ENCODE peak calls at places on chromosomes 4 and X, in seven cellular contexts. K is fibroblast of pulmonary artery, I is astrocyte of the spinal cord, Y is uterus, V is HepG2, G is PC-9, Q is SJCRH30. L is an unnamed sample.

GRCh38 chr4:20464381-20464780 is 212.7 kb downstream of the SLIT2 start:
- DNase-seq in K (peak), I (peak), Y (no peak), V (no peak), G (no peak), Q (no peak), L (peak)

GRCh38 chrX:122586831-122587230 is 597.2 kb upstream of the GRIA3 start:
- DNase-seq in K (peak), I (peak), Y (no peak), V (no peak), G (no peak), Q (no peak), L (no peak)

GRCh38 chr4:142485452-142485851 is 360.6 kb downstream of the INPP4B start:
- DNase-seq in K (no peak), I (no peak), Y (no peak), V (no peak), G (no peak), Q (no peak), L (no peak)

GRCh38 chrX:134764202-134764785 is 106.0 kb upstream of the PLAC1 start:
- DNase-seq in K (peak), I (peak), Y (no peak), V (peak), G (peak), Q (peak), L (no peak)

GRCh38 chr4:87662871-87663270 is 12.8 kb downstream of the DMP1 start:
- DNase-seq in K (no peak), I (no peak), Y (no peak), V (no peak), G (no peak), Q (no peak), L (no peak)

GRCh38 chr4:22502895-22503814 is 12.7 kb downstream of the ADGRA3 start:
- DNase-seq in K (peak), I (no peak), Y (no peak), V (no peak), G (peak), Q (no peak), L (no peak)

GRCh38 chrX:132615396-132616131 is 126.7 kb upstream of the MBNL3 start:
- DNase-seq in K (peak), I (peak), Y (peak), V (peak), G (no peak), Q (peak), L (peak)

GRCh38 chr4:118235726-118236125 is 117.1 kb downstream of the PRSS12 start:
- DNase-seq in K (no peak), I (no peak), Y (no peak), V (no peak), G (no peak), Q (no peak), L (no peak)

GRCh38 chr4:40763228-40763716 is 13.5 kb downstream of the NSUN7 start:
- DNase-seq in K (peak), I (peak), Y (no peak), V (no peak), G (no peak), Q (peak), L (peak)
- H3K4me3 ChIP-seq in K (no peak), I (no peak), Y (no peak), V (no peak), G (no peak), Q (no peak), L (no peak)

GRCh38 chr4:133145758-133146157 is 3.3 kb upstream of the PCDH10 start:
- DNase-seq in K (no peak), I (no peak), Y (no peak), V (no peak), G (no peak), Q (no peak), L (no peak)
- H3K4me3 ChIP-seq in K (peak), I (peak), Y (no peak), V (no peak), G (no peak), Q (no peak), L (peak)

GRCh38 chr4:174213734-174214101 is 69.7 kb downstream of the FBXO8 start:
- DNase-seq in K (no peak), I (no peak), Y (no peak), V (no peak), G (no peak), Q (no peak), L (no peak)
- H3K4me3 ChIP-seq in K (peak), I (no peak), Y (no peak), V (no peak), G (no peak), Q (no peak), L (no peak)

GRCh38 chr4:47852121-47852520 is 14.3 kb upstream of the CORIN start:
- DNase-seq in K (peak), I (peak), Y (peak), V (no peak), G (no peak), Q (no peak), L (peak)
- H3K4me3 ChIP-seq in K (no peak), I (no peak), Y (no peak), V (no peak), G (no peak), Q (no peak), L (no peak)

DNA sequence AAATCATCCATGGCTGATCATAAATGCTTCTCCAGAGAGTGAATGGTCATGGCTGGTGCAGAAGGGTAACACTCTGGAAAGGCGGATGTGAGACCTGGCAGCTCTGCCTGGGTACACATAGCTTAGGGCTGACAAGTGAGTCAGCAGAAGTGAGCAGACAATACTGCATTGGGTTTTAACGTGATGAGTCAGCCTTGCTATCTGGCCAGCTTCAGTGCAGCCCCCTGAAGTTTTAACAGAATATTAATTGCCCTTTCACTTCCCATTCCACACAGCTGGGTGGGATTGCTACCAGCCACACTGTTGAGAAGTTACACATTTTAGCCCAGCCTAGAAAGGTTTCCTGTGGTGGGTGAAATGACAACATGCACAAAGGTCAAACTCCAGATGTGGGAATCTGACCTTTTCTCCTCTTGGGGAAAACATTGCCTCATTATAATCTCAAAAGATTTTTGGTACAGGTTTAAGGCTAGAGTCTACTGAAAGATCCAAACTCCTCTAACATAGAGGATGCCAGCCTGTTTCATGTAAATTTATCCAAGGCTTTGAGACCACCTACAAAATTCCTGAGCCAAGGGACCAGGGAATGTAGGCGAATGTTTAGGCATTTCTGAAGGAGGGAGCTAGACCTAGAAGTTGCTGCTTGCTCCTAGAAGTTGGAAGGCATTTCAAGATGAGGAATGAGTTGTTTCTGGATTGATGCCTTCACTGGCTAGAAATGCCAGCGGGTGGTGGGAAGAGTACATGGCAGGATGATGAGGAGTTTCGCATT is 230.3 kb upstream of the PGRMC2 start:
- DNase-seq in K (peak), I (peak), Y (peak), V (peak), G (peak), Q (peak), L (peak)
- H3K4me3 ChIP-seq in K (no peak), I (no peak), Y (no peak), V (no peak), G (no peak), Q (no peak), L (no peak)

GRCh38 chr4:108141213-108142045 is 27.3 kb downstream of the LEF1 start:
- DNase-seq in K (no peak), I (no peak), Y (no peak), V (no peak), G (no peak), Q (no peak), L (no peak)
- H3K4me3 ChIP-seq in K (no peak), I (no peak), Y (no peak), V (no peak), G (no peak), Q (no peak), L (no peak)

DNA sequence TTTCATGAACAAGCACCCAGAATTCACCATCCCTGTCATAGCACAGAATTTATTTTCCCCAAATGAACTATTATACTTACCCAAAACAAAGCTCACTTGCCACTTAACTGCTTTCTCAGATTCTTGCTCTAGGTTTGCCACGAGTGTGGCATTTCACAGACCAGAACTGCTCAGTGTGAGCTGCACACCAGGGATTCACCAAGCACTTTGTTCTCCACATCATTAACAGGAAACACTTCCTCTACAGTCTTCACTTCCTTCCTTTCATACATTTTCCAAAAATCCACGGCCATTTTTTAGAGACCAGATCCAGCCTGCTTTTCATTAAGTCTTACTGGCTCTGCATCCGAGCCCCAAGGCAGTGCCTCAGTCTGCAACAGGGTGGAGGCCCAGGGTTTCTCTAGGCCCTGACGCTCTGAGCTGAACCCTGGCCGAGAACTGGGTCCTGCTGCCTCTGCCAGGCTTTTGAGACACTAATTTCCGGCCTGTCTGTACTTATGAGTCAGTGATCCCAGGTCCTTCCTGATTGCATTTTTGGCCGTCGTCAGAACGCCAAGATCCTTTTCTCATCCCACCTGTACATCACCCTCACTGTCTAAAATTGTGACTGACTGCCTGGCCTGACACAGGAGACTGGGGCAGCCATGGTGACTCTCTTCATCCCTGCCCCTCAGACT is 67.6 kb upstream of the MTNR1A start:
- DNase-seq in K (peak), I (peak), Y (no peak), V (no peak), G (no peak), Q (no peak), L (peak)
- H3K4me3 ChIP-seq in K (no peak), I (no peak), Y (no peak), V (no peak), G (no peak), Q (no peak), L (no peak)

GRCh38 chrX:13043938-13044337 is 482 bp downstream of the FAM9C start:
- DNase-seq in K (no peak), I (no peak), Y (no peak), V (no peak), G (no peak), Q (no peak), L (no peak)

GRCh38 chrX:13043138-13043537 is 1.3 kb downstream of the FAM9C start:
- DNase-seq in K (no peak), I (no peak), Y (no peak), V (no peak), G (no peak), Q (no peak), L (no peak)

GRCh38 chrX:13047752-13048151 is 3.3 kb upstream of the FAM9C start:
- DNase-seq in K (no peak), I (no peak), Y (no peak), V (no peak), G (no peak), Q (no peak), L (no peak)

GRCh38 chrX:13046035-13046851 is 1.8 kb upstream of the FAM9C start:
- DNase-seq in K (no peak), I (no peak), Y (no peak), V (no peak), G (peak), Q (no peak), L (no peak)

DNA sequence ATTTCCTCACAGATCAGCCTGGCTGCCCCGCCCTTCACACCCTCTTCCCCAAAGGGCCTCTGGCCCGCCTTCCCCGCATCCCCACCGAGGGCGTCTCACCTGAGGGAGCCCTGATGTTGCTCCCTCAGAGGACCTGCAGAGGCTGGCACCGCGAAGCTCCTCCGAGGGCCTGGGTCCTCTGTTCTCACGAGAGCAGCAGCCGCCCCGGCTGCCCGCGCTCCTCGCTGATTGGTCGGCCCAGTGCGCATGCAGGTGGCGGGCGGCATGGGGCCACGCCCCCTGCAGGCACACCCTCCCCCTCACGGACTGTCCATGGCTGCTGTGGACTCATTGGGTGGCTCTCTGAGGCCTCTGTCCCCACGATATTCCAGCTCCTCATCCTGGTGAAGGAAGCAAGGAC is at the start of gene FAM9C:
- DNase-seq in K (no peak), I (no peak), Y (no peak), V (no peak), G (no peak), Q (no peak), L (no peak)
- H3K4me3 ChIP-seq in K (no peak), I (no peak), Y (no peak), V (no peak), G (no peak), Q (no peak), L (no peak)

DNA sequence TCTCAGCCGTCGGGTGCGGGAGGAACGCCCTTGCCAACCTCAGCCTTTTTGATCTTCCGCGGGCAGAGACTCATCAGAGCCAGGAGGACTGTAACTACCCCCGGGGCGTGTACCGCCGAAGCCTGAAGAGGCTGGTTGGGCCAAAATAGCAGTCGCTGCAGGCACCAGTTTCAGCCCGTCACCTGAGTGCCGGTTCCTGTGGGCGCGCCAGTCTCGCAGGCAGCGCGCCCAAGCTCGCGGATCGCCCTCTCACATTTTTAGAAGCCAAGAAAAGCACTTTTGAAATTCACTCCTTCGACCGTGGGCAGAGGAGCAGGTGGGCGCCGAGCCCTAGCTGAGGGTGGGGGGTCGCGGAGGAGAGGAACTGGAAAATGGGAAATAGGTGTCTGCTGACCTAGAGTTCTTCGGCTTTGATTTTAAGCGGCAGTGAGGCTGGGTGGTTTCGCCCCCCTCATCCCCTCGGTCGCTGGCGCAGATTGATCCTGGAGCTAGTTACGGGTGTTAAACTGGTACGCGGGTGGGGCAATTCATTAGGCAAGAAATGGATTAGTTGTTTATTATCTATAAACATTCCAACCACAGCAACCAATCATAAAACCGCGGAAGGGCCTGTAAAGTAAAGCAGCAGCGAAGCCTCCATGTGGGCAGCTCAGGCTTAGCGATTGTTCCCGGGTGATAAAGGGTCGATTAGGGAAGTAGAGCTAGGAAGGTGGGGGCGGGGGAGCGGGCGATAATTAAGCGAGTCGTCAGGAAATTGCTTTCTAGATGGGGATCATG is 69.2 kb downstream of the FBXO8 start:
- DNase-seq in K (no peak), I (no peak), Y (no peak), V (no peak), G (no peak), Q (no peak), L (no peak)
- H3K4me3 ChIP-seq in K (peak), I (no peak), Y (no peak), V (no peak), G (no peak), Q (no peak), L (no peak)

DNA sequence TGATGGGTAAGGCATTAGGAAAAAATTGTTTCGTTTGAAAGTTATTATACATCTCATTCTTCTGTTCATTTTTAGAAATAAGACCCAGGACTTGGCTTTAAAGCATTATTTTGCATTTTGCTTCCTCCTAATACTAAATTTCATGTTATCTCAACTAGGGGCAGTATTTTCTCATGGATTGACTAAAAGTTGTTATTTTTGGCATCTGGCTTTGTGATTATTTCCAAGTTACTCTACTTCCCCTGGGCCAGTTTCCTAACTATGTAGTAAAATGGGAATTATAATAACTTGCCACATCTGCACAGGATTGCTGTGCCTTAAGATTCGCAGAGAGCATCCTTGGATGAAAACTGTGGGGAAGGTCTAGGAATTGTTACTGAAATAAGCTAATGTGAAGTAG is 3.0 kb downstream of the RBPJ start:
- DNase-seq in K (peak), I (peak), Y (no peak), V (no peak), G (no peak), Q (no peak), L (no peak)
- H3K4me3 ChIP-seq in K (no peak), I (peak), Y (no peak), V (peak), G (no peak), Q (no peak), L (no peak)

L was measured in brain microvascular endothelial cell.